ENCODE peak calls at places on chromosomes 13 and 19, in six cellular contexts. B is T-cell; R is HT-29; U is stimulated activated CD4-positive, alpha-beta T cell treated with anti-CD3 and anti-CD28 coated beads, TNF-alpha, amount 100 ng/mL, for 4 hours; F is naive B cell; T is NCI-H1092. P is an unnamed sample.

GRCh38 chr13:51523082-51523518 is 61.2 kb upstream of the WDFY2 start:
- DNase-seq in B (peak), R (no peak), U (no peak), F (no peak), T (no peak), P (no peak)

GRCh38 chr13:50566646-50567045 is 276.8 kb downstream of the DLEU7 start:
- DNase-seq in B (no peak), R (no peak), U (no peak), F (no peak), T (no peak), P (no peak)

GRCh38 chr13:38686635-38687245 is at the start of gene FREM2:
- DNase-seq in B (no peak), R (no peak), U (no peak), F (no peak), T (peak), P (no peak)

GRCh38 chr19:38385057-38385803 is 2.6 kb downstream of the GGN start:
- DNase-seq in B (no peak), R (no peak), U (no peak), F (no peak), T (no peak), P (no peak)

GRCh38 chr19:54465367-54466109 is 2.0 kb upstream of the LENG9 start:
- DNase-seq in B (no peak), R (no peak), U (no peak), F (no peak), T (no peak), P (no peak)

GRCh38 chr13:68234278-68234677 is 1004.1 kb upstream of the PCDH9 start:
- DNase-seq in B (no peak), R (peak), U (no peak), F (no peak), T (no peak), P (no peak)

GRCh38 chr13:103634066-103634465 is 567.8 kb upstream of the SLC10A2 start:
- DNase-seq in B (no peak), R (no peak), U (no peak), F (no peak), T (no peak), P (no peak)

GRCh38 chr19:53195265-53195879 is 2.2 kb upstream of the ZNF665 start:
- DNase-seq in B (peak), R (peak), U (peak), F (peak), T (peak), P (peak)

GRCh38 chr19:40781140-40781539 is 3.1 kb downstream of the RAB4B start:
- DNase-seq in B (no peak), R (no peak), U (no peak), F (no peak), T (no peak), P (no peak)

GRCh38 chr13:59545007-59545406 is 618.7 kb downstream of the DIAPH3 start:
- DNase-seq in B (no peak), R (no peak), U (no peak), F (no peak), T (no peak), P (no peak)

GRCh38 chr19:307793-308420 is 16.7 kb upstream of the PLPP2 start:
- DNase-seq in B (no peak), R (no peak), U (no peak), F (no peak), T (no peak), P (no peak)

GRCh38 chr13:50762969-50763568 is 80.4 kb downstream of the DLEU7 start:
- DNase-seq in B (no peak), R (no peak), U (no peak), F (peak), T (no peak), P (no peak)

GRCh38 chr19:34179066-34179465 is 6.8 kb downstream of the LSM14A start:
- DNase-seq in B (no peak), R (no peak), U (no peak), F (no peak), T (no peak), P (no peak)

GRCh38 chr19:6238256-6238642 is 41.5 kb downstream of the MLLT1 start:
- DNase-seq in B (no peak), R (no peak), U (no peak), F (no peak), T (no peak), P (no peak)

GRCh38 chr19:41887711-41888382 is 4.9 kb downstream of the ARHGEF1 start:
- DNase-seq in B (peak), R (peak), U (peak), F (peak), T (no peak), P (peak)

GRCh38 chr13:104984296-104984818 is 1551.1 kb downstream of the EFNB2 start:
- DNase-seq in B (peak), R (peak), U (no peak), F (no peak), T (no peak), P (no peak)

GRCh38 chr13:45229172-45229571 is 28.3 kb upstream of the KCTD4 start:
- DNase-seq in B (no peak), R (no peak), U (no peak), F (no peak), T (no peak), P (no peak)

GRCh38 chr19:46825731-46826055 is 25.0 kb downstream of the AP2S1 start:
- DNase-seq in B (no peak), R (no peak), U (no peak), F (no peak), T (no peak), P (no peak)

GRCh38 chr19:6417713-6418561 is 6.7 kb downstream of the KHSRP start:
- DNase-seq in B (no peak), R (peak), U (no peak), F (no peak), T (no peak), P (no peak)

GRCh38 chr13:20160346-20161274 is at the start of gene GJA3:
- DNase-seq in B (peak), R (peak), U (peak), F (peak), T (no peak), P (peak)

GRCh38 chr13:94020833-94021232 is 458.6 kb downstream of the DCT start:
- DNase-seq in B (no peak), R (peak), U (no peak), F (no peak), T (no peak), P (no peak)

GRCh38 chr13:100872761-100873160 is 198.2 kb upstream of the TMTC4 start:
- DNase-seq in B (no peak), R (no peak), U (no peak), F (no peak), T (no peak), P (no peak)

GRCh38 chr19:15464394-15465385 is at the start of gene RASAL3:
- DNase-seq in B (peak), R (no peak), U (peak), F (peak), T (no peak), P (peak)

GRCh38 chr19:42286349-42287016 is 15.4 kb upstream of the PRR19 start:
- DNase-seq in B (no peak), R (no peak), U (no peak), F (no peak), T (no peak), P (no peak)

P was measured in activated T-helper 9 cell treated with anti-CD3 and anti-CD28 coated beads, Interleukin-2, amount 50 U/mL, for 16 hours.